ENCODE peak calls at places on chromosome 13, in six cellular contexts. X is endothelial cell; Y is stimulated activated CD8-positive, alpha-beta memory T cell treated with anti-CD3 and anti-CD28 coated beads, Interleukin-7, amount 100 ng/mL, for 1 hour; V is posterior vena cava; Q is NCI-H2081; M is NCI-H748 treated with DMSO at 0.1 percent for 48 hours. S is an unnamed sample.

GRCh38 chr13:39910833-39911232 is 255.4 kb downstream of the COG6 start:
- DNase-seq in X (no peak), Y (no peak), V (no peak), Q (no peak), M (no peak), S (no peak)

GRCh38 chr13:113153810-113154748 is 4.4 kb upstream of the PROZ start:
- DNase-seq in X (peak; percentile 75), Y (peak; percentile 57), V (peak; percentile 94), Q (peak; percentile 50), M (no peak), S (peak; percentile 4)

GRCh38 chr13:35005051-35005450 is 63.0 kb downstream of the NBEA start:
- DNase-seq in X (no peak), Y (no peak), V (no peak), Q (no peak), M (no peak), S (no peak)

GRCh38 chr13:74052402-74052928 is 81.7 kb downstream of the KLF12 start:
- DNase-seq in X (no peak), Y (no peak), V (peak; percentile 79), Q (no peak), M (no peak), S (no peak)

GRCh38 chr13:99028890-99029289 is 51.0 kb upstream of the DOCK9 start:
- DNase-seq in X (no peak), Y (no peak), V (no peak), Q (peak; percentile 24), M (no peak), S (no peak)

GRCh38 chr13:21033866-21034601 is 27.4 kb downstream of the LATS2 start:
- DNase-seq in X (no peak), Y (no peak), V (no peak), Q (no peak), M (no peak), S (no peak)

GRCh38 chr13:31174018-31174417 is 12.3 kb upstream of the HSPH1 start:
- DNase-seq in X (no peak), Y (no peak), V (no peak), Q (no peak), M (no peak), S (no peak)

GRCh38 chr13:73635166-73635787 is 498.9 kb downstream of the KLF12 start:
- DNase-seq in X (no peak), Y (no peak), V (no peak), Q (no peak), M (no peak), S (no peak)

GRCh38 chr13:59722580-59722900 is 441.2 kb downstream of the DIAPH3 start:
- DNase-seq in X (no peak), Y (no peak), V (no peak), Q (no peak), M (no peak), S (no peak)

GRCh38 chr13:46168341-46168740 is 13.6 kb downstream of the LCP1 start:
- DNase-seq in X (no peak), Y (no peak), V (peak; percentile 84), Q (no peak), M (no peak), S (no peak)

GRCh38 chr13:110246530-110246929 is 60.4 kb downstream of the COL4A1 start:
- DNase-seq in X (no peak), Y (no peak), V (no peak), Q (no peak), M (no peak), S (no peak)

GRCh38 chr13:97367016-97367415 is 67.0 kb upstream of the RAP2A start:
- DNase-seq in X (no peak), Y (no peak), V (no peak), Q (no peak), M (no peak), S (no peak)

GRCh38 chr13:50994651-50995050 is 85.1 kb downstream of the RNASEH2B start:
- DNase-seq in X (no peak), Y (no peak), V (no peak), Q (peak; percentile 55), M (no peak), S (no peak)

GRCh38 chr13:47957073-47957472 is 44.0 kb downstream of the SUCLA2 start:
- DNase-seq in X (no peak), Y (no peak), V (no peak), Q (no peak), M (no peak), S (no peak)

GRCh38 chr13:45142440-45143345 is 22.4 kb downstream of the GTF2F2 start:
- DNase-seq in X (no peak), Y (no peak), V (no peak), Q (no peak), M (no peak), S (peak; percentile 4)

GRCh38 chr13:112248909-112249592 is 127.1 kb upstream of the SPACA7 start:
- DNase-seq in X (no peak), Y (no peak), V (no peak), Q (no peak), M (peak; percentile 7), S (peak; percentile 55)

GRCh38 chr13:50319603-50320296 is 304.5 kb downstream of the KCNRG start:
- DNase-seq in X (no peak), Y (no peak), V (no peak), Q (no peak), M (no peak), S (no peak)

GRCh38 chr13:31094331-31095015 is 67.2 kb downstream of the HSPH1 start:
- DNase-seq in X (no peak), Y (no peak), V (no peak), Q (no peak), M (no peak), S (no peak)

GRCh38 chr13:106153876-106154275 is 381.6 kb downstream of the EFNB2 start:
- DNase-seq in X (no peak), Y (no peak), V (no peak), Q (no peak), M (no peak), S (no peak)

GRCh38 chr13:99610702-99611289 is 109.5 kb downstream of the TM9SF2 start:
- DNase-seq in X (no peak), Y (no peak), V (no peak), Q (no peak), M (no peak), S (peak; percentile 61)

S was measured in NCI-H2227 treated with DMSO at 0.1 percent for 48 hours.